ENCODE peak calls at places on chromosomes 6 and 20, in seven cellular contexts. O is A549, G is GM23338, C is lung, U is tibial artery, L is adrenal gland, K is WERI-Rb-1. D is an unnamed sample.
A peak's percentile ranks its signal among the peaks of the same experiment; 100 is the strongest.

GRCh38 chr6:2020909-2021308 is 224.5 kb downstream of the GMDS start:
- DNase-seq in G (peak; percentile 51), O (no peak), L (no peak), C (no peak), U (no peak), K (no peak), D (peak; percentile 25)

GRCh38 chr20:44209691-44210421 is 715 bp downstream of the OSER1 start:
- DNase-seq in L (no peak), K (no peak), C (no peak), G (peak; percentile 64), U (no peak), O (no peak), D (no peak)

GRCh38 chr6:4316867-4317400 is 181.6 kb upstream of the ECI2 start:
- DNase-seq in G (no peak), U (peak; percentile 72), O (no peak), C (no peak), L (peak; percentile 54), K (no peak), D (no peak)

GRCh38 chr20:54502179-54502578 is 26.8 kb downstream of the DOK5 start:
- DNase-seq in K (no peak), C (no peak), U (no peak), O (no peak), L (no peak), G (no peak), D (no peak)

GRCh38 chr6:69827491-69827890 is 30.7 kb upstream of the LMBRD1 start:
- DNase-seq in G (peak; percentile 27), O (no peak), U (no peak), C (no peak), K (no peak), L (no peak), D (no peak)

GRCh38 chr6:169292340-169293124 is 38.9 kb upstream of the THBS2 start:
- DNase-seq in O (peak; percentile 70), K (no peak), U (no peak), C (no peak), G (no peak), L (peak; percentile 76), D (peak; percentile 90)

GRCh38 chr20:16189371-16189770 is 383.9 kb downstream of the KIF16B start:
- DNase-seq in L (no peak), O (no peak), C (no peak), U (no peak), K (peak; percentile 74), G (no peak), D (no peak)

GRCh38 chr6:167345348-167345747 is 20.5 kb downstream of the TTLL2 start:
- DNase-seq in C (no peak), K (no peak), L (no peak), G (no peak), O (no peak), U (no peak), D (no peak)

GRCh38 chr6:4460595-4461475 is 315.4 kb upstream of the CDYL start:
- DNase-seq in O (no peak), K (no peak), L (peak; percentile 79), U (peak; percentile 88), C (no peak), G (no peak), D (no peak)

GRCh38 chr6:57267586-57268293 is 45.6 kb upstream of the RAB23 start:
- DNase-seq in L (peak; percentile 53), K (peak; percentile 71), C (peak; percentile 48), G (peak; percentile 81), O (peak; percentile 28), U (no peak), D (peak; percentile 81)
- H3K4me3 ChIP-seq in L (no peak overlapping the region), K (no peak overlapping the region), C (no peak overlapping the region), G (no peak overlapping the region), O (no peak overlapping the region), U (no peak overlapping the region), D (no peak overlapping the region)

GRCh38 chr6:19616022-19616421 is 221.1 kb upstream of the ID4 start:
- DNase-seq in G (no peak), C (no peak), O (no peak), U (no peak), L (no peak), K (no peak), D (no peak)

GRCh38 chr6:19608546-19608945 is 228.6 kb upstream of the ID4 start:
- DNase-seq in U (no peak), L (no peak), K (no peak), G (no peak), C (no peak), O (no peak), D (no peak)

GRCh38 chr6:19610260-19610659 is 226.9 kb upstream of the ID4 start:
- DNase-seq in U (no peak), O (no peak), G (no peak), K (no peak), L (no peak), C (no peak), D (no peak)

DNA sequence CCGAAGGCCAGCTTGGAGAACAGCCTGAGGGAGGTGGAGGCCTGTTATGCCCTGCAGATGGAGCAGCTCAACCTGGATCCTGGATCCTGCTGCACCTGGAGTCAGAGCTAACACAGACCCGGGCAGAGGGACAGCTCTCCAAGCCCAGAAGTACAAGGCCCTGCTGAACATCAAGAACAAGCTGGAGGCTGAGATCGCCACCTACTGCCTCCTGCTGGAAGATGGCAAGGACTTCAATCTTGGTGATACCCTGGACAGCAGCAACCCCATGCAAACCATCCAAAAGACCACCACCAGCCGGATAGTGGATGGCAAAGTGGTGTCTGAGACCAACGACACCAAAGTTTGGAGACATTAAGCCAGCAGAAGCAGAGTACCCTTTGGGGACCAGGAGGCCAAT is 223.5 kb upstream of the ID4 start:
- DNase-seq in K (no peak), C (no peak), G (no peak), L (no peak), O (no peak), U (no peak), D (no peak)
- TF ChIP-seq CTCF in K (peak; percentile 41), C (no peak), G (peak; percentile 20), L (no peak), O (no peak), U (no peak), D (peak; percentile 37)

GRCh38 chr6:73779943-73780342 is 83.9 kb downstream of the CD109 start:
- DNase-seq in K (no peak), G (no peak), O (no peak), C (no peak), U (no peak), L (no peak), D (no peak)

GRCh38 chr6:73769976-73770375 is 74.0 kb downstream of the CD109 start:
- DNase-seq in U (no peak), C (no peak), G (no peak), K (no peak), O (no peak), L (no peak), D (no peak)

GRCh38 chr6:73768630-73769029 is 72.6 kb downstream of the CD109 start:
- DNase-seq in G (no peak), C (no peak), L (no peak), K (no peak), O (no peak), U (no peak), D (no peak)

DNA sequence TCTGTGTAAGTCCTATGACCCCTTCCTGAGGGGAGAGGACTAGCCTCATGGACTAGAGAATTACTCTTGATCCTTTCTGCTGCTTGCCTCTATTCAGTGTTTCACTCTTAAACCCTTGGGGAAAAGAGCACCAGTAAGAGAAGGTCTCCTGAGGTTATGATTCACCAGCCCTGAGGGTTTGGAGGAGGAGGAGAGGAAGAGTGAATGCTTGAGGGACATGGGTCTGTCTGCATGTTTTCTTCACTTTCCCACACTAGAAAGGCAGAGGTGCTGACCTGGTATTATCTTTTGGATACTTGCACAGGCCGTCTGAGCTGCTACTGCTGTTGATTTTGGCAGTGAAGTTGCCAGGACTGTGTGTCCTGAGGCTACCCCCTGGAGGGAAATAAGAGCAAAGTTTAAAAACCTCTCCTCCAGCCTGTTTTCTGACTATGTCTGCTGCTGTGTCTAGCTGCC is 78.3 kb downstream of the CD109 start:
- DNase-seq in G (no peak), C (no peak), U (no peak), O (peak; percentile 9), K (no peak), L (peak; percentile 36), D (peak; percentile 61)
- H3K4me3 ChIP-seq in G (no peak overlapping the region), C (no peak overlapping the region), U (no peak overlapping the region), O (no peak overlapping the region), K (no peak overlapping the region), L (no peak overlapping the region), D (no peak overlapping the region)

DNA sequence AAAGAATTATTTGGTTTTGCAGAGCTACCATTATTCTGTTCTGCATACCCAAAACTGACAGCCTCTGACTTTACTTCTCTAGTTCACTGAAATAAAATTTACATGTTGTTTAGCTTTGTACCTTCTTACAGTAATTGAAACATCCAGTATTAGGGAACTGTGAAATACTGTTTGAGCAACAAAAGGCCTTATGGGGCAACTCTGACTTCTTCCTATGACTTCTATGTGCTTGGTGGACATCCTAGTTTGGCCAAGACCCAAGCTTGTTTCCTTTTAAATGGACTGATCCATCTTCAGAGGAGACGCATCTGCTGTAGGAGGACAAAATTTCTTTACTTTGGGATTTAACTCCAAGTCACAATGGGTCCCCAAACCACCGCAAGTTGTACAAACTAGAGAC is 44.7 kb downstream of the NR2E1 start:
- DNase-seq in G (no peak), C (no peak), L (no peak), U (no peak), O (no peak), K (no peak), D (no peak)
- TF ChIP-seq CTCF in G (no peak), C (no peak), L (no peak), U (no peak), O (no peak), K (no peak), D (no peak)

DNA sequence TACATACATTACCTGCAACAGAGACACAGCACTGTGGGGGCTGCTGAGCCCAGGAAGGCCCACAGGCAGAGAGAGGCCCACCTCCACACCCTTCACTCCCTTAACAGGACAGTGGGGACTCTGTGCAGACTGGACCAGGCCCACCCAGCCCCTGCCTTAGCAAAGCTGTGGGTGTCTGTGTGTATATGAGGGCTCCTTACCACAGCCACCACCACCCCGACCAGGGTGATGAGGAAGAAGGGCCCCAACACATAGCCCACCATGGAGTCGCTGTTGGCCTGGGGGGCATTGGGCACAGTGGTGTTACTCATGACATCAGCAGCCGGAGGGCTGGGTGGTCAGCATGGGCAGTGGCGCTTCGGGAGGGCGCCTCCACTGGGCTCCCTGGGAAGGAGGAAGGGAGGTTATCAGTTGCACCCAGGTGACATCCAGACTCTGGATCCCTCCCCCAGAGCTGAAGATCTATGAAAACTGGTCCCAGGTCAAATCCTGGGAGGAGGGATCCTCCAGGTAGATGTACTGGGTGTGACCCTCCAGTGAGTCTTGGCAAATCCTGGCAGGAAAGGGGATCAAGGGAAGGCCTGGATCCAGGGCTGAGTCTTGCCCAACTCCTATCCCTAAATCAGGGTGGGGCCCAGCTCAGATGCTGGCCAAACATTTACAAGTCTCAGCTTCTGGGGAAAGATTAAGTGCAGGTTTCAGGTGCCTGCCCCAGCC is 1.2 kb downstream of the SMIM29 start:
- DNase-seq in C (no peak), O (no peak), K (no peak), U (peak; percentile 67), G (no peak), L (no peak), D (no peak)
- H3K4me3 ChIP-seq in C (no peak overlapping the region), O (peak overlapping the region; percentile 76), K (no peak overlapping the region), U (peak overlapping the region; percentile 80), G (peak overlapping the region; percentile 90), L (no peak overlapping the region), D (peak overlapping the region; percentile 91)

D was measured in epithelial cell of proximal tubule.